ENCODE peak calls at places on chromosomes 4 and X, in nine cellular contexts. X is GM12865; Y is activated CD8-positive, alpha-beta memory T cell treated with anti-CD3 and anti-CD28 coated beads, Interleukin-2, amount 50 U/mL, for 48 hours; G is A673; B is adrenal gland; T is NCI-H1694; F is SW480; C is SK-N-DZ; J is brain microvascular endothelial cell. K is an unnamed sample.

GRCh38 chr4:184750926-184751584 is 17.2 kb upstream of the CENPU start:
- DNase-seq in X (no peak), Y (no peak), G (no peak), B (no peak), T (no peak), F (no peak), C (no peak), J (no peak), K (no peak)

GRCh38 chr4:152975615-152976465 is 39.7 kb downstream of the FHDC1 start:
- DNase-seq in X (no peak), Y (peak; percentile 40), G (no peak), B (no peak), T (no peak), F (no peak), C (no peak), J (no peak), K (no peak)

GRCh38 chr4:5455003-5455585 is 253.3 kb downstream of the EVC2 start:
- DNase-seq in X (no peak), Y (no peak), G (no peak), B (no peak), T (no peak), F (no peak), C (no peak), J (no peak), K (no peak)

GRCh38 chr4:166662266-166662843 is 571.9 kb downstream of the SPOCK3 start:
- DNase-seq in X (peak; percentile 88), Y (no peak), G (no peak), B (no peak), T (no peak), F (no peak), C (no peak), J (no peak), K (no peak)

GRCh38 chr4:150150545-150151156 is 72.4 kb downstream of the DCLK2 start:
- DNase-seq in X (no peak), Y (no peak), G (no peak), B (no peak), T (no peak), F (no peak), C (no peak), J (no peak), K (no peak)

GRCh38 chr4:76623217-76624060 is 188.4 kb downstream of the SHROOM3 start:
- DNase-seq in X (no peak), Y (no peak), G (no peak), B (no peak), T (no peak), F (no peak), C (no peak), J (peak; percentile 27), K (no peak)

GRCh38 chr4:15695240-15695699 is 7.6 kb upstream of the BST1 start:
- DNase-seq in X (no peak), Y (no peak), G (no peak), B (no peak), T (no peak), F (peak; percentile 50), C (no peak), J (peak; percentile 87), K (peak; percentile 61)

GRCh38 chrX:25028726-25029125 is 13.0 kb upstream of the ARX start:
- DNase-seq in X (no peak), Y (no peak), G (peak; percentile 67), B (no peak), T (no peak), F (peak; percentile 48), C (no peak), J (peak; percentile 3), K (no peak)

GRCh38 chr4:164856396-164856795 is 20.6 kb upstream of the APELA start:
- DNase-seq in X (no peak), Y (no peak), G (no peak), B (no peak), T (no peak), F (no peak), C (no peak), J (no peak), K (no peak)

GRCh38 chr4:173489514-173489913 is 40.5 kb downstream of the HAND2 start:
- DNase-seq in X (no peak), Y (no peak), G (peak; percentile 60), B (no peak), T (no peak), F (no peak), C (no peak), J (no peak), K (no peak)

GRCh38 chr4:7630559-7631287 is 196.0 kb upstream of the PSAPL1 start:
- DNase-seq in X (no peak), Y (no peak), G (peak; percentile 39), B (peak; percentile 29), T (peak; percentile 12), F (peak; percentile 47), C (no peak), J (peak; percentile 91), K (no peak)

GRCh38 chr4:1090465-1091440 is 22.6 kb downstream of the RNF212 start:
- DNase-seq in X (no peak), Y (peak; percentile 40), G (no peak), B (peak; percentile 6), T (no peak), F (no peak), C (no peak), J (no peak), K (no peak)

GRCh38 chrX:110851780-110852179 is 56.2 kb upstream of the CHRDL1 start:
- DNase-seq in X (peak; percentile 5), Y (no peak), G (peak; percentile 18), B (no peak), T (no peak), F (peak; percentile 2), C (no peak), J (no peak), K (no peak)

GRCh38 chr4:151218343-151218742 is 58.6 kb upstream of the PRSS48 start:
- DNase-seq in X (no peak), Y (no peak), G (no peak), B (no peak), T (no peak), F (no peak), C (no peak), J (peak; percentile 31), K (peak; percentile 64)

GRCh38 chr4:37758226-37758625 is 68.3 kb upstream of the PGM2 start:
- DNase-seq in X (peak; percentile 18), Y (no peak), G (no peak), B (peak; percentile 22), T (no peak), F (no peak), C (no peak), J (peak; percentile 77), K (no peak)

GRCh38 chrX:120250522-120251271 is at the start of gene ZBTB33:
- DNase-seq in X (peak; percentile 95), Y (peak; percentile 85), G (peak; percentile 96), B (peak; percentile 91), T (peak; percentile 86), F (peak; percentile 91), C (peak; percentile 93), J (peak; percentile 86), K (peak; percentile 98)

GRCh38 chr4:65482410-65482809 is 187.9 kb downstream of the EPHA5 start:
- DNase-seq in X (no peak), Y (no peak), G (no peak), B (no peak), T (no peak), F (peak; percentile 5), C (no peak), J (peak; percentile 66), K (no peak)

GRCh38 chrX:109352121-109352556 is 129.7 kb downstream of the GUCY2F start:
- DNase-seq in X (no peak), Y (no peak), G (no peak), B (peak; percentile 35), T (no peak), F (no peak), C (no peak), J (peak; percentile 15), K (no peak)

GRCh38 chr4:168846414-168846813 is 163.6 kb downstream of the CBR4 start:
- DNase-seq in X (no peak), Y (no peak), G (no peak), B (no peak), T (no peak), F (no peak), C (no peak), J (no peak), K (no peak)

GRCh38 chr4:124025423-124025822 is 628.8 kb downstream of the SPRY1 start:
- DNase-seq in X (no peak), Y (no peak), G (no peak), B (no peak), T (no peak), F (no peak), C (no peak), J (peak; percentile 21), K (no peak)

GRCh38 chr4:125132281-125132680 is 182.5 kb upstream of the FAT4 start:
- DNase-seq in X (no peak), Y (no peak), G (no peak), B (no peak), T (no peak), F (no peak), C (no peak), J (no peak), K (no peak)

GRCh38 chrX:46433892-46434291 is 111.3 kb downstream of the ZNF674 start:
- DNase-seq in X (no peak), Y (no peak), G (peak; percentile 4), B (no peak), T (no peak), F (no peak), C (no peak), J (peak; percentile 36), K (no peak)

GRCh38 chr4:32374201-32374600 is 1654.0 kb downstream of the PCDH7 start:
- DNase-seq in X (no peak), Y (no peak), G (no peak), B (no peak), T (no peak), F (no peak), C (no peak), J (no peak), K (no peak)

GRCh38 chr4:85243857-85244256 is 231.1 kb upstream of the ARHGAP24 start:
- DNase-seq in X (no peak), Y (no peak), G (no peak), B (no peak), T (no peak), F (no peak), C (no peak), J (no peak), K (no peak)

K was measured in NCI-H82.